ENCODE peak calls at places on chromosomes 1 and 21, in four cellular contexts. S, Y, H and B are unnamed samples.

GRCh38 chr1:162055062-162055461 is 14.4 kb upstream of the NOS1AP start:
- DNase-seq in S (no peak), H (no peak), Y (peak), B (no peak)

GRCh38 chr1:161884475-161884874 is 118.4 kb downstream of the ATF6 start:
- DNase-seq in S (no peak), H (peak), Y (no peak), B (no peak)

GRCh38 chr21:45338326-45339017 is 50.8 kb upstream of the POFUT2 start:
- DNase-seq in H (no peak), Y (no peak), S (no peak), B (no peak)

GRCh38 chr1:45679123-45679522 is 7.2 kb downstream of the GPBP1L1 start:
- DNase-seq in S (no peak), Y (peak), H (no peak), B (no peak)

GRCh38 chr1:77026640-77027039 is 159.4 kb downstream of the ST6GALNAC5 start:
- DNase-seq in Y (no peak), S (no peak), H (no peak), B (no peak)

GRCh38 chr1:77319036-77319705 is 37.4 kb downstream of the AK5 start:
- DNase-seq in H (no peak), S (no peak), Y (peak), B (no peak)

GRCh38 chr1:216303690-216304089 is 119.6 kb downstream of the USH2A start:
- DNase-seq in S (no peak), Y (no peak), H (no peak), B (no peak)

GRCh38 chr1:153485880-153486279 is 25.4 kb upstream of the S100A7 start:
- DNase-seq in H (peak), S (peak), Y (no peak), B (no peak)